ENCODE peak calls at places on chromosomes 4 and X, in nine cellular contexts. One of them, this sample, is unnamed.

GRCh38 chrX:120517936-120518335 is 42.8 kb downstream of the CUL4B start:
- DNase-seq in HCT116: no peak
- DNase-seq in SK-N-SH: no peak
- DNase-seq in PC-3: peak; percentile 77
- DNase-seq in MM.1S: no peak
- DNase-seq in GM23338: no peak
- DNase-seq in GM23248: peak; percentile 57
- DNase-seq in hepatocyte: no peak
- DNase-seq in neural progenitor cell: no peak
- DNase-seq in this sample: no peak

GRCh38 chrX:7263961-7264360 is 116.0 kb upstream of the PUDP start:
- DNase-seq in HCT116: no peak
- DNase-seq in SK-N-SH: no peak
- DNase-seq in PC-3: peak; percentile 84
- DNase-seq in MM.1S: no peak
- DNase-seq in GM23338: no peak
- DNase-seq in GM23248: peak; percentile 23
- DNase-seq in hepatocyte: no peak
- DNase-seq in neural progenitor cell: no peak
- DNase-seq in this sample: no peak

GRCh38 chrX:154469880-154470279 is 9.2 kb downstream of the LAGE3 start:
- DNase-seq in HCT116: no peak
- DNase-seq in SK-N-SH: no peak
- DNase-seq in PC-3: no peak
- DNase-seq in MM.1S: no peak
- DNase-seq in GM23338: no peak
- DNase-seq in GM23248: no peak
- DNase-seq in hepatocyte: no peak
- DNase-seq in neural progenitor cell: no peak
- DNase-seq in this sample: no peak

GRCh38 chr4:180669637-180670036 is 1573.6 kb upstream of the TENM3 start:
- DNase-seq in HCT116: no peak
- DNase-seq in SK-N-SH: no peak
- DNase-seq in PC-3: peak; percentile 45
- DNase-seq in MM.1S: no peak
- DNase-seq in GM23338: no peak
- DNase-seq in GM23248: no peak
- DNase-seq in hepatocyte: peak; percentile 12
- DNase-seq in neural progenitor cell: no peak
- DNase-seq in this sample: no peak

GRCh38 chrX:48569958-48570357 is 4.3 kb upstream of the RBM3 start:
- DNase-seq in HCT116: no peak
- DNase-seq in SK-N-SH: no peak
- DNase-seq in PC-3: peak; percentile 47
- DNase-seq in MM.1S: no peak
- DNase-seq in GM23338: no peak
- DNase-seq in GM23248: peak; percentile 81
- DNase-seq in hepatocyte: no peak
- DNase-seq in neural progenitor cell: no peak
- DNase-seq in this sample: no peak

GRCh38 chr4:23857353-23857752 is 32.5 kb downstream of the PPARGC1A start:
- DNase-seq in HCT116: no peak
- DNase-seq in SK-N-SH: no peak
- DNase-seq in PC-3: no peak
- DNase-seq in MM.1S: no peak
- DNase-seq in GM23338: no peak
- DNase-seq in GM23248: peak; percentile 21
- DNase-seq in hepatocyte: no peak
- DNase-seq in neural progenitor cell: no peak
- DNase-seq in this sample: no peak

GRCh38 chr4:104138154-104138553 is 356.5 kb downstream of the CXXC4 start:
- DNase-seq in HCT116: no peak
- DNase-seq in SK-N-SH: no peak
- DNase-seq in PC-3: no peak
- DNase-seq in MM.1S: no peak
- DNase-seq in GM23338: no peak
- DNase-seq in GM23248: no peak
- DNase-seq in hepatocyte: no peak
- DNase-seq in neural progenitor cell: no peak
- DNase-seq in this sample: no peak

GRCh38 chr4:87353592-87353991 is 30.9 kb upstream of the HSD17B13 start:
- DNase-seq in HCT116: peak; percentile 7
- DNase-seq in SK-N-SH: peak; percentile 17
- DNase-seq in PC-3: peak; percentile 67
- DNase-seq in MM.1S: peak; percentile 61
- DNase-seq in GM23338: peak; percentile 71
- DNase-seq in GM23248: peak; percentile 84
- DNase-seq in hepatocyte: peak; percentile 62
- DNase-seq in neural progenitor cell: peak; percentile 69
- DNase-seq in this sample: peak; percentile 50

GRCh38 chr4:78254893-78255292 is 197.8 kb downstream of the FRAS1 start:
- DNase-seq in HCT116: no peak
- DNase-seq in SK-N-SH: no peak
- DNase-seq in PC-3: no peak
- DNase-seq in MM.1S: no peak
- DNase-seq in GM23338: no peak
- DNase-seq in GM23248: no peak
- DNase-seq in hepatocyte: no peak
- DNase-seq in neural progenitor cell: no peak
- DNase-seq in this sample: no peak

DNA sequence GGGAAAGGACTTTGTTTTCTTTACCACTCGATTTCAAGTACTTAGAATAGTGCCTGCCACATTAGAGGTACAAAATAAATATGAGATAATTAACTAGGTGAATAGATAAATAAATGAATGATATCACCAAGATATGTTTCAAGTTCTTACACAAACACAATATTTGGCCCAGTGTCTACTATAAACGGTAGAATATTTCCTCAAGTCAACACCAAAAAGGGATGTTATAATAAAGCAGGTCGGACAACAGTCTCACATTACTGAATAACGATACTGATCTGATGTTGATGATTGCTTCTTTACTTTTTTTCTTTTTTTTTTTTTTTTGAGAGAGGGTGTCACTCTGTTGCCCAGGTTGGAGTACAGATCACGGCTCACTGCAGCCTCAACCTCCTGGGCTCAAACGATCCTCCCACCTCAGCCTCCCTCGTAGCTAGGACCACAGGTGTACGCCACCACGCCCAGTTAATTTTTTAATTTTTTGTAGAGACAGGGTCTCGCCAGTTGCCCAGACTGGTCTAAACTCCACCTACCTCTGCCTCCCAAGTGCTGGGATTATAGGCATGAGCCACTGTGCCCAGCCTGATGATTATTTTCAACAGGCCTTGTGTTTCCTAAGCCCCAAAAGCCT is 2.4 kb downstream of the MANBA start:
- DNase-seq in HCT116: no peak
- DNase-seq in SK-N-SH: no peak
- DNase-seq in PC-3: peak; percentile 25
- DNase-seq in MM.1S: no peak
- DNase-seq in GM23338: no peak
- DNase-seq in GM23248: no peak
- DNase-seq in hepatocyte: no peak
- DNase-seq in neural progenitor cell: no peak
- DNase-seq in this sample: no peak
- TF ChIP-seq EZH2phosphoT487 in HCT116: no peak
- TF ChIP-seq EZH2phosphoT487 in SK-N-SH: no peak
- TF ChIP-seq EZH2phosphoT487 in PC-3: no peak
- TF ChIP-seq EZH2phosphoT487 in MM.1S: no peak
- TF ChIP-seq EZH2phosphoT487 in GM23338: no peak
- TF ChIP-seq EZH2phosphoT487 in GM23248: no peak
- TF ChIP-seq EZH2phosphoT487 in hepatocyte: no peak
- TF ChIP-seq EZH2phosphoT487 in neural progenitor cell: no peak
- TF ChIP-seq EZH2phosphoT487 in this sample: no peak

GRCh38 chr4:5720980-5721379 is 10.0 kb downstream of the EVC start:
- DNase-seq in HCT116: no peak
- DNase-seq in SK-N-SH: no peak
- DNase-seq in PC-3: no peak
- DNase-seq in MM.1S: no peak
- DNase-seq in GM23338: no peak
- DNase-seq in GM23248: no peak
- DNase-seq in hepatocyte: no peak
- DNase-seq in neural progenitor cell: no peak
- DNase-seq in this sample: no peak

GRCh38 chr4:5721923-5722322 is 10.9 kb downstream of the EVC start:
- DNase-seq in HCT116: no peak
- DNase-seq in SK-N-SH: no peak
- DNase-seq in PC-3: no peak
- DNase-seq in MM.1S: no peak
- DNase-seq in GM23338: no peak
- DNase-seq in GM23248: no peak
- DNase-seq in hepatocyte: no peak
- DNase-seq in neural progenitor cell: no peak
- DNase-seq in this sample: no peak

GRCh38 chr4:5718411-5718810 is 7.4 kb downstream of the EVC start:
- DNase-seq in HCT116: no peak
- DNase-seq in SK-N-SH: no peak
- DNase-seq in PC-3: no peak
- DNase-seq in MM.1S: no peak
- DNase-seq in GM23338: no peak
- DNase-seq in GM23248: no peak
- DNase-seq in hepatocyte: no peak
- DNase-seq in neural progenitor cell: no peak
- DNase-seq in this sample: no peak

GRCh38 chr4:5719329-5720055 is 8.5 kb downstream of the EVC start:
- DNase-seq in HCT116: no peak
- DNase-seq in SK-N-SH: no peak
- DNase-seq in PC-3: no peak
- DNase-seq in MM.1S: no peak
- DNase-seq in GM23338: peak; percentile 23
- DNase-seq in GM23248: no peak
- DNase-seq in hepatocyte: no peak
- DNase-seq in neural progenitor cell: no peak
- DNase-seq in this sample: no peak

DNA sequence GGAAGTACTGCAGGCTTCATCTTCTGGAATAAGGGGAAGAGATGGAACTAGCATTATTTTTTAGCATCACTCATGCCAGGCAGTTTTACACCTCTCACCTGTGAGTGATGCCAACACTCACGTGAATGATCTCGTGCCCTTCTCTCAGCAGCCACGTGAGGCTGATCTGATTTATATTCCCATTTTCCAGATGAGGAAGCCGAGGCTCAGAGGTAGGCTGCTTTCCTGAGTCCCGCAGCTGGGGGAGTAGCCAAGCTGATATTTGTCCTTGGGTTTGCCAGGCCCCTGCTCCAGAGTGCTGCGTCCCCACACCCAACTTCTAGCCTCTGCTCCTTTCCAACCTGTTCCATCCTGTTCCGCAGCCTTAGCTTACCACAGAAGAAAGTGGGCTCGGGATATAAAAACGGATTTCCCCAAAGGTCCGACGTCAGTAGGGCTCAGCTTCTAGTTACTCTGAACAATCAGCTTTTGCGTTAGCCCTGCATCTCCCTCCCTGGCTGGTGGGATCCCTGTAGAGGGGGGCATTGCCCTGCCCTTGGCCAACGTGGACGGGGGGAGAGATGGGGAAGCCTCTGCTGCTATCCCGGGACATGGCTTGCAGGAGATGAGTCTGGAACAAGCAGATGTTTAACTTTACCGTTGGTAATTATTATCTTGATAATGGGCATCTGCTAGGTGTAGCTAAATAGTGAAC is 9.3 kb downstream of the EVC start:
- DNase-seq in HCT116: no peak
- DNase-seq in SK-N-SH: no peak
- DNase-seq in PC-3: no peak
- DNase-seq in MM.1S: no peak
- DNase-seq in GM23338: no peak
- DNase-seq in GM23248: no peak
- DNase-seq in hepatocyte: no peak
- DNase-seq in neural progenitor cell: no peak
- DNase-seq in this sample: no peak
- H3K4me1 ChIP-seq in HCT116: no peaks in the 10 kb centered on the region
- H3K4me1 ChIP-seq in SK-N-SH: no peaks in the 10 kb centered on the region
- H3K4me1 ChIP-seq in PC-3: peaks cover 20% of the 10 kb centered on the region
- H3K4me1 ChIP-seq in MM.1S: no peaks in the 10 kb centered on the region
- H3K4me1 ChIP-seq in GM23338: no peaks in the 10 kb centered on the region
- H3K4me1 ChIP-seq in GM23248: peaks cover 31% of the 10 kb centered on the region
- H3K4me1 ChIP-seq in hepatocyte: peaks cover 6% of the 10 kb centered on the region
- H3K4me1 ChIP-seq in neural progenitor cell: no peaks in the 10 kb centered on the region
- H3K4me1 ChIP-seq in this sample: no peaks in the 10 kb centered on the region

GRCh38 chr4:8442596-8443358 is 2.2 kb downstream of the TRMT44 start:
- DNase-seq in HCT116: no peak
- DNase-seq in SK-N-SH: no peak
- DNase-seq in PC-3: no peak
- DNase-seq in MM.1S: no peak
- DNase-seq in GM23338: peak; percentile 30
- DNase-seq in GM23248: no peak
- DNase-seq in hepatocyte: no peak
- DNase-seq in neural progenitor cell: no peak
- DNase-seq in this sample: no peak

GRCh38 chr4:8443801-8444200 is 3.2 kb downstream of the TRMT44 start:
- DNase-seq in HCT116: no peak
- DNase-seq in SK-N-SH: no peak
- DNase-seq in PC-3: no peak
- DNase-seq in MM.1S: no peak
- DNase-seq in GM23338: no peak
- DNase-seq in GM23248: no peak
- DNase-seq in hepatocyte: no peak
- DNase-seq in neural progenitor cell: no peak
- DNase-seq in this sample: no peak

GRCh38 chr4:8439914-8440490 is 521 bp downstream of the ACOX3 start:
- DNase-seq in HCT116: no peak
- DNase-seq in SK-N-SH: no peak
- DNase-seq in PC-3: no peak
- DNase-seq in MM.1S: no peak
- DNase-seq in GM23338: peak; percentile 14
- DNase-seq in GM23248: no peak
- DNase-seq in hepatocyte: no peak
- DNase-seq in neural progenitor cell: peak; percentile 38
- DNase-seq in this sample: peak; percentile 72

GRCh38 chr4:8440491-8441311 is at the start of the genes ACOX3 and TRMT44:
- DNase-seq in HCT116: peak; percentile 78
- DNase-seq in SK-N-SH: peak; percentile 96
- DNase-seq in PC-3: peak; percentile 88
- DNase-seq in MM.1S: peak; percentile 87
- DNase-seq in GM23338: peak; percentile 92
- DNase-seq in GM23248: peak; percentile 93
- DNase-seq in hepatocyte: peak; percentile 95
- DNase-seq in neural progenitor cell: peak; percentile 91
- DNase-seq in this sample: peak; percentile 87

GRCh38 chr4:8441499-8442091 is 1.0 kb downstream of the TRMT44 start:
- DNase-seq in HCT116: no peak
- DNase-seq in SK-N-SH: no peak
- DNase-seq in PC-3: peak; percentile 4
- DNase-seq in MM.1S: no peak
- DNase-seq in GM23338: no peak
- DNase-seq in GM23248: no peak
- DNase-seq in hepatocyte: no peak
- DNase-seq in neural progenitor cell: no peak
- DNase-seq in this sample: no peak
- H3K79me2 ChIP-seq in HCT116: peaks cover 94% of the 10 kb centered on the region
- H3K79me2 ChIP-seq in SK-N-SH: peaks cover 86% of the 10 kb centered on the region
- H3K79me2 ChIP-seq in PC-3: peaks cover 75% of the 10 kb centered on the region
- H3K79me2 ChIP-seq in MM.1S: peaks cover 91% of the 10 kb centered on the region
- H3K79me2 ChIP-seq in GM23338: peaks cover 64% of the 10 kb centered on the region
- H3K79me2 ChIP-seq in GM23248: peaks cover 89% of the 10 kb centered on the region
- H3K79me2 ChIP-seq in hepatocyte: peaks cover 66% of the 10 kb centered on the region
- H3K79me2 ChIP-seq in neural progenitor cell: peaks cover 56% of the 10 kb centered on the region
- H3K79me2 ChIP-seq in this sample: peaks cover 66% of the 10 kb centered on the region

DNA sequence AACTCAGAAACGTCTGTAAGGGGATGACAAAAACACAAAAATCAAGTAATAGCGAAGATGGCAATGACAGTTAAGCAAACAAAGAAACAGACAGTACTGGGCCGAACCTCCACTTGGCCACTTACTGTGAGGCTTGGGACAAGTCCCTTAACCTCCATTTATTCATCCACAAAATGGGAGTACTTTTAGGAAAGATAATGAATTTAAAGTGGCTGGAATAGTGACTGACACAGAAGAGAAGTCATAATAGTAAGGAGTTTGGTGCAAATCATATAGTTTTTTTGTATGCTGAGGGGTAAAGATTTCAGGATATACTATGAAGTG is 1.4 kb upstream of the TLR6 start:
- DNase-seq in HCT116: no peak
- DNase-seq in SK-N-SH: no peak
- DNase-seq in PC-3: no peak
- DNase-seq in MM.1S: no peak
- DNase-seq in GM23338: no peak
- DNase-seq in GM23248: no peak
- DNase-seq in hepatocyte: no peak
- DNase-seq in neural progenitor cell: no peak
- DNase-seq in this sample: no peak
- TF ChIP-seq EZH2phosphoT487 in HCT116: no peak
- TF ChIP-seq EZH2phosphoT487 in SK-N-SH: no peak
- TF ChIP-seq EZH2phosphoT487 in PC-3: no peak
- TF ChIP-seq EZH2phosphoT487 in MM.1S: no peak
- TF ChIP-seq EZH2phosphoT487 in GM23338: no peak
- TF ChIP-seq EZH2phosphoT487 in GM23248: no peak
- TF ChIP-seq EZH2phosphoT487 in hepatocyte: no peak
- TF ChIP-seq EZH2phosphoT487 in neural progenitor cell: no peak
- TF ChIP-seq EZH2phosphoT487 in this sample: no peak

This sample was measured in OCI-LY7.